ENCODE peak calls at places on chromosome 1, in ten cellular contexts. U is NCI-H345; E is SK-N-DZ; K is activated T-cell treated with anti-CD3 and anti-CD28 coated beads for 1 hour; L is T-helper 9 cell; P is fibroblast of lung; N is activated gamma-delta T cell treated with anti-CD3 and anti-CD28 coated beads, Interleukin-2, amount 50 U/mL, for 16 hours; O is kidney tubule cell; D is SK-N-MC; V is C1 segment of cervical spinal cord. I is an unnamed sample.

GRCh38 chr1:158248122-158248521 is 6.1 kb upstream of the CD1A start:
- DNase-seq in N (no peak), P (no peak), E (no peak), D (no peak), U (no peak), K (no peak), O (peak), V (no peak), L (peak), I (peak)

GRCh38 chr1:19563336-19564097 is 78.2 kb upstream of the CAPZB start:
- DNase-seq in K (no peak), O (no peak), N (no peak), E (no peak), L (no peak), P (peak), D (no peak), U (no peak), V (no peak), I (no peak)

GRCh38 chr1:225875044-225875822 is 6.9 kb downstream of the TMEM63A start:
- DNase-seq in L (no peak), P (no peak), E (no peak), D (no peak), O (peak), U (no peak), K (no peak), V (no peak), N (no peak), I (no peak)

GRCh38 chr1:199089393-199090122 is 450.7 kb downstream of the PTPRC start:
- DNase-seq in V (no peak), N (peak), E (no peak), D (no peak), L (peak), K (peak), U (no peak), O (no peak), P (no peak), I (no peak)

GRCh38 chr1:244022301-244022700 is 28.8 kb upstream of the ZBTB18 start:
- DNase-seq in D (no peak), U (no peak), E (no peak), K (no peak), N (no peak), P (no peak), O (no peak), L (no peak), V (no peak), I (no peak)

GRCh38 chr1:202160377-202160940 is at the start of gene PTPN7:
- DNase-seq in V (no peak), L (peak), K (peak), U (no peak), N (peak), E (no peak), P (no peak), O (no peak), D (no peak), I (peak)

GRCh38 chr1:190001187-190001586 is 476.5 kb downstream of the BRINP3 start:
- DNase-seq in D (no peak), P (peak), L (no peak), V (no peak), O (peak), E (no peak), U (no peak), K (no peak), N (no peak), I (no peak)

GRCh38 chr1:176566004-176566975 is 103.3 kb downstream of the PAPPA2 start:
- DNase-seq in E (no peak), D (no peak), L (no peak), K (no peak), N (no peak), U (no peak), V (no peak), O (peak), P (peak), I (no peak)

GRCh38 chr1:66542811-66543767 is 9.1 kb downstream of the SGIP1 start:
- DNase-seq in N (no peak), U (peak), V (peak), K (no peak), P (peak), E (no peak), L (no peak), D (no peak), O (peak), I (no peak)

GRCh38 chr1:178576841-178577240 is 63.9 kb downstream of the TEX35 start:
- DNase-seq in U (no peak), P (no peak), O (no peak), E (no peak), K (no peak), N (no peak), D (no peak), L (no peak), V (no peak), I (no peak)

GRCh38 chr1:184792450-184792969 is 37.9 kb upstream of the EDEM3 start:
- DNase-seq in D (peak), K (no peak), N (no peak), V (peak), E (no peak), O (peak), P (peak), L (no peak), U (no peak), I (peak)

GRCh38 chr1:41003640-41004220 is 17.8 kb downstream of the SLFNL1 start:
- DNase-seq in E (no peak), K (peak), P (peak), L (peak), U (peak), V (peak), O (peak), N (peak), D (peak), I (peak)

GRCh38 chr1:188350104-188350503 is 1521.4 kb downstream of the PLA2G4A start:
- DNase-seq in V (no peak), K (no peak), O (no peak), D (no peak), P (no peak), L (no peak), N (no peak), E (no peak), U (no peak), I (no peak)

GRCh38 chr1:99407018-99407417 is 142.7 kb downstream of the PLPPR4 start:
- DNase-seq in O (no peak), N (no peak), P (no peak), V (no peak), K (no peak), L (no peak), U (no peak), D (no peak), E (no peak), I (no peak)

GRCh38 chr1:5611431-5611830 is 380.8 kb downstream of the NPHP4 start:
- DNase-seq in O (peak), U (no peak), E (no peak), P (no peak), L (no peak), D (no peak), N (no peak), V (no peak), K (no peak), I (no peak)

GRCh38 chr1:208217774-208218173 is 26.4 kb downstream of the PLXNA2 start:
- DNase-seq in L (no peak), D (no peak), N (no peak), E (no peak), U (no peak), V (no peak), P (no peak), O (no peak), K (no peak), I (no peak)

GRCh38 chr1:118012725-118013124 is 83.2 kb downstream of the WDR3 start:
- DNase-seq in D (no peak), N (no peak), P (no peak), O (no peak), L (no peak), E (no peak), V (no peak), K (no peak), U (no peak), I (no peak)

I was measured in CD14-positive monocyte.